ENCODE peak calls at places on chromosome 21, in eight cellular contexts. One of them, this sample, is unnamed.

GRCh38 chr21:39675595-39675994 is 62.9 kb downstream of the B3GALT5 start:
- DNase-seq in coronary artery: no peak
- DNase-seq in aorta: no peak
- DNase-seq in cardiac fibroblast: no peak
- DNase-seq in body of pancreas: no peak
- DNase-seq in SW480: no peak
- DNase-seq in SJSA1: no peak
- DNase-seq in occipital lobe: no peak
- DNase-seq in this sample: no peak

GRCh38 chr21:44294391-44295162 is 5.3 kb upstream of the PFKL start:
- DNase-seq in coronary artery: no peak
- DNase-seq in aorta: peak
- DNase-seq in cardiac fibroblast: peak
- DNase-seq in body of pancreas: peak
- DNase-seq in SW480: no peak
- DNase-seq in SJSA1: no peak
- DNase-seq in occipital lobe: no peak
- DNase-seq in this sample: no peak

GRCh38 chr21:46083271-46084040 is 14.5 kb upstream of the COL6A2 start:
- DNase-seq in coronary artery: peak
- DNase-seq in aorta: peak
- DNase-seq in cardiac fibroblast: no peak
- DNase-seq in body of pancreas: no peak
- DNase-seq in SW480: no peak
- DNase-seq in SJSA1: no peak
- DNase-seq in occipital lobe: no peak
- DNase-seq in this sample: no peak

GRCh38 chr21:21007606-21008005 is 9.4 kb downstream of the NCAM2 start:
- DNase-seq in coronary artery: no peak
- DNase-seq in aorta: no peak
- DNase-seq in cardiac fibroblast: peak
- DNase-seq in body of pancreas: no peak
- DNase-seq in SW480: no peak
- DNase-seq in SJSA1: no peak
- DNase-seq in occipital lobe: no peak
- DNase-seq in this sample: no peak

GRCh38 chr21:29145837-29146453 is 15.5 kb downstream of the MAP3K7CL start:
- DNase-seq in coronary artery: no peak
- DNase-seq in aorta: no peak
- DNase-seq in cardiac fibroblast: no peak
- DNase-seq in body of pancreas: no peak
- DNase-seq in SW480: no peak
- DNase-seq in SJSA1: no peak
- DNase-seq in occipital lobe: no peak
- DNase-seq in this sample: peak

GRCh38 chr21:28337319-28337718 is 655.4 kb downstream of the LTN1 start:
- DNase-seq in coronary artery: no peak
- DNase-seq in aorta: no peak
- DNase-seq in cardiac fibroblast: peak
- DNase-seq in body of pancreas: no peak
- DNase-seq in SW480: peak
- DNase-seq in SJSA1: no peak
- DNase-seq in occipital lobe: no peak
- DNase-seq in this sample: peak

GRCh38 chr21:42466700-42467612 is 29.1 kb downstream of the RSPH1 start:
- DNase-seq in coronary artery: no peak
- DNase-seq in aorta: no peak
- DNase-seq in cardiac fibroblast: peak
- DNase-seq in body of pancreas: no peak
- DNase-seq in SW480: peak
- DNase-seq in SJSA1: peak
- DNase-seq in occipital lobe: no peak
- DNase-seq in this sample: no peak

GRCh38 chr21:33367309-33367973 is 35.8 kb upstream of the IFNGR2 start:
- DNase-seq in coronary artery: no peak
- DNase-seq in aorta: no peak
- DNase-seq in cardiac fibroblast: no peak
- DNase-seq in body of pancreas: no peak
- DNase-seq in SW480: no peak
- DNase-seq in SJSA1: no peak
- DNase-seq in occipital lobe: no peak
- DNase-seq in this sample: no peak

GRCh38 chr21:44020551-44020950 is 8.4 kb downstream of the TRAPPC10 start:
- DNase-seq in coronary artery: no peak
- DNase-seq in aorta: no peak
- DNase-seq in cardiac fibroblast: no peak
- DNase-seq in body of pancreas: no peak
- DNase-seq in SW480: no peak
- DNase-seq in SJSA1: no peak
- DNase-seq in occipital lobe: no peak
- DNase-seq in this sample: no peak

GRCh38 chr21:34552324-34553198 is 40.6 kb upstream of the KCNE1 start:
- DNase-seq in coronary artery: no peak
- DNase-seq in aorta: no peak
- DNase-seq in cardiac fibroblast: peak
- DNase-seq in body of pancreas: no peak
- DNase-seq in SW480: no peak
- DNase-seq in SJSA1: no peak
- DNase-seq in occipital lobe: no peak
- DNase-seq in this sample: no peak

GRCh38 chr21:22076471-22076870 is 1078.3 kb downstream of the NCAM2 start:
- DNase-seq in coronary artery: no peak
- DNase-seq in aorta: no peak
- DNase-seq in cardiac fibroblast: no peak
- DNase-seq in body of pancreas: no peak
- DNase-seq in SW480: no peak
- DNase-seq in SJSA1: no peak
- DNase-seq in occipital lobe: no peak
- DNase-seq in this sample: no peak

GRCh38 chr21:38847556-38847955 is 41.8 kb downstream of the ETS2 start:
- DNase-seq in coronary artery: no peak
- DNase-seq in aorta: no peak
- DNase-seq in cardiac fibroblast: peak
- DNase-seq in body of pancreas: no peak
- DNase-seq in SW480: no peak
- DNase-seq in SJSA1: no peak
- DNase-seq in occipital lobe: no peak
- DNase-seq in this sample: no peak

GRCh38 chr21:32403201-32403701 is 9.3 kb upstream of the EVA1C start:
- DNase-seq in coronary artery: no peak
- DNase-seq in aorta: no peak
- DNase-seq in cardiac fibroblast: peak
- DNase-seq in body of pancreas: peak
- DNase-seq in SW480: peak
- DNase-seq in SJSA1: peak
- DNase-seq in occipital lobe: peak
- DNase-seq in this sample: peak

GRCh38 chr21:38990424-38990794 is 184.7 kb downstream of the ETS2 start:
- DNase-seq in coronary artery: no peak
- DNase-seq in aorta: no peak
- DNase-seq in cardiac fibroblast: no peak
- DNase-seq in body of pancreas: no peak
- DNase-seq in SW480: peak
- DNase-seq in SJSA1: no peak
- DNase-seq in occipital lobe: no peak
- DNase-seq in this sample: no peak

GRCh38 chr21:28714795-28715464 is 277.7 kb downstream of the LTN1 start:
- DNase-seq in coronary artery: no peak
- DNase-seq in aorta: no peak
- DNase-seq in cardiac fibroblast: peak
- DNase-seq in body of pancreas: no peak
- DNase-seq in SW480: no peak
- DNase-seq in SJSA1: no peak
- DNase-seq in occipital lobe: no peak
- DNase-seq in this sample: no peak

GRCh38 chr21:38319781-38320180 is 63.0 kb downstream of the KCNJ15 start:
- DNase-seq in coronary artery: no peak
- DNase-seq in aorta: no peak
- DNase-seq in cardiac fibroblast: peak
- DNase-seq in body of pancreas: no peak
- DNase-seq in SW480: no peak
- DNase-seq in SJSA1: no peak
- DNase-seq in occipital lobe: no peak
- DNase-seq in this sample: no peak

GRCh38 chr21:35075546-35075945 is 26.4 kb upstream of the RUNX1 start:
- DNase-seq in coronary artery: no peak
- DNase-seq in aorta: no peak
- DNase-seq in cardiac fibroblast: peak
- DNase-seq in body of pancreas: no peak
- DNase-seq in SW480: no peak
- DNase-seq in SJSA1: no peak
- DNase-seq in occipital lobe: no peak
- DNase-seq in this sample: peak

GRCh38 chr21:17679002-17679600 is 66.4 kb upstream of the BTG3 start:
- DNase-seq in coronary artery: no peak
- DNase-seq in aorta: no peak
- DNase-seq in cardiac fibroblast: peak
- DNase-seq in body of pancreas: no peak
- DNase-seq in SW480: peak
- DNase-seq in SJSA1: peak
- DNase-seq in occipital lobe: no peak
- DNase-seq in this sample: peak

This sample was measured in endothelial cell of umbilical vein.